ENCODE peak calls at places on chromosomes 3 and 15, in seven cellular contexts. I, P, D, S, V, Z and Y are unnamed samples.

GRCh38 chr3:150331978-150332568 is 76.0 kb upstream of the TSC22D2 start:
- DNase-seq in D (no peak), S (no peak), Z (no peak), V (no peak), I (no peak), P (no peak), Y (no peak)

GRCh38 chr15:77535845-77536244 is 96.9 kb downstream of the LINGO1 start:
- DNase-seq in V (no peak), S (no peak), Z (no peak), D (no peak), P (no peak), I (peak), Y (no peak)

GRCh38 chr15:39581501-39582285 is 814 bp downstream of the THBS1 start:
- DNase-seq in Z (no peak), P (no peak), V (peak), S (peak), D (no peak), I (peak), Y (no peak)

GRCh38 chr15:69000725-69001503 is 13.6 kb upstream of the NOX5 start:
- DNase-seq in V (no peak), Z (no peak), P (no peak), D (no peak), S (no peak), I (no peak), Y (no peak)

GRCh38 chr15:59200560-59200959 is 6.1 kb upstream of the LDHAL6B start:
- DNase-seq in Z (no peak), P (no peak), D (no peak), I (no peak), V (no peak), S (no peak), Y (no peak)

GRCh38 chr3:120471643-120472042 is 20.9 kb upstream of the FSTL1 start:
- DNase-seq in Z (no peak), S (no peak), V (no peak), P (no peak), I (no peak), D (no peak), Y (no peak)

GRCh38 chr15:47516576-47517371 is 200.5 kb upstream of the SEMA6D start:
- DNase-seq in S (no peak), P (no peak), D (no peak), Z (no peak), V (no peak), I (no peak), Y (no peak)

GRCh38 chr3:70726966-70727365 is 414.5 kb upstream of the MDFIC2 start:
- DNase-seq in S (no peak), V (no peak), Z (no peak), I (no peak), D (no peak), P (no peak), Y (no peak)

GRCh38 chr15:94972314-94972713 is 741.0 kb downstream of the MCTP2 start:
- DNase-seq in I (no peak), V (no peak), D (no peak), S (no peak), P (no peak), Z (no peak), Y (no peak)

GRCh38 chr3:51559961-51560360 is 21.4 kb downstream of the RAD54L2 start:
- DNase-seq in D (no peak), Z (no peak), I (no peak), V (no peak), P (no peak), S (no peak), Y (no peak)

GRCh38 chr15:61549727-61550126 is 320.6 kb upstream of the RORA start:
- DNase-seq in V (no peak), I (no peak), D (no peak), S (no peak), P (no peak), Z (no peak), Y (no peak)

GRCh38 chr3:11541321-11542303 is 102.1 kb downstream of the VGLL4 start:
- DNase-seq in P (no peak), Z (no peak), V (no peak), S (no peak), I (no peak), D (no peak), Y (no peak)

GRCh38 chr3:168813261-168813660 is 717.5 kb upstream of the GOLIM4 start:
- DNase-seq in Z (no peak), V (no peak), P (no peak), D (no peak), I (no peak), S (no peak), Y (no peak)

GRCh38 chr3:106862067-106862466 is 515.2 kb upstream of the CCDC54 start:
- DNase-seq in S (no peak), Z (no peak), V (no peak), D (no peak), P (no peak), I (no peak), Y (no peak)

GRCh38 chr3:105518806-105519418 is 152.2 kb downstream of the ALCAM start:
- DNase-seq in Z (no peak), D (peak), P (no peak), V (no peak), I (peak), S (no peak), Y (no peak)

GRCh38 chr3:194870394-194871110 is 184.9 kb downstream of the FAM43A start:
- DNase-seq in S (no peak), P (no peak), I (no peak), Z (no peak), D (no peak), V (no peak), Y (no peak)

GRCh38 chr15:77118787-77119410 is 48.0 kb upstream of the TSPAN3 start:
- DNase-seq in I (no peak), P (no peak), V (no peak), Z (no peak), D (peak), S (no peak), Y (peak)

GRCh38 chr15:65326109-65326508 is 21.6 kb downstream of the RNU5B-1 start:
- DNase-seq in S (no peak), I (peak), Z (no peak), P (no peak), D (no peak), V (peak), Y (no peak)

GRCh38 chr3:81459733-81460132 is 301.7 kb downstream of the GBE1 start:
- DNase-seq in S (no peak), P (no peak), I (no peak), Z (no peak), V (no peak), D (no peak), Y (no peak)

GRCh38 chr3:171699611-171700010 is 110.7 kb downstream of the PLD1 start:
- DNase-seq in Z (no peak), P (no peak), S (no peak), V (no peak), I (no peak), D (no peak), Y (no peak)

GRCh38 chr3:178966299-178967183 is 105.1 kb downstream of the ZMAT3 start:
- DNase-seq in S (no peak), P (no peak), I (no peak), D (no peak), Z (no peak), V (no peak), Y (peak)

GRCh38 chr15:80160570-80161156 is 7.9 kb downstream of the FAH start:
- DNase-seq in S (no peak), D (peak), V (peak), I (no peak), P (no peak), Z (no peak), Y (no peak)

GRCh38 chr15:73575636-73576247 is 57.4 kb downstream of the NPTN start:
- DNase-seq in S (no peak), I (no peak), D (no peak), Z (no peak), V (peak), P (no peak), Y (no peak)

GRCh38 chr15:43465105-43465504 is 27.9 kb downstream of the TP53BP1 start:
- DNase-seq in S (no peak), D (no peak), P (no peak), V (no peak), I (no peak), Z (no peak), Y (no peak)

GRCh38 chr3:187360523-187361060 is 7.6 kb upstream of the RTP4 start:
- DNase-seq in D (no peak), P (no peak), S (no peak), V (no peak), Z (no peak), I (no peak), Y (no peak)

GRCh38 chr3:171407746-171408145 is 52.5 kb downstream of the TNIK start:
- DNase-seq in V (no peak), D (peak), Z (no peak), P (no peak), I (no peak), S (no peak), Y (no peak)

GRCh38 chr15:82750831-82751181 is 41.1 kb upstream of the AP3B2 start:
- DNase-seq in V (no peak), I (no peak), Z (no peak), S (no peak), D (peak), P (no peak), Y (no peak)

GRCh38 chr15:85707519-85708338 is 87.0 kb downstream of the KLHL25 start:
- DNase-seq in P (no peak), V (no peak), S (no peak), D (peak), I (no peak), Z (no peak), Y (no peak)

GRCh38 chr15:90351479-90352108 is 490 bp upstream of the ZNF774 start:
- DNase-seq in V (no peak), Z (no peak), S (no peak), P (no peak), I (peak), D (no peak), Y (no peak)

GRCh38 chr3:180196658-180197057 is 159.9 kb upstream of the PEX5L start:
- DNase-seq in S (no peak), V (no peak), I (no peak), Z (no peak), P (no peak), D (no peak), Y (no peak)

GRCh38 chr3:87855626-87856025 is 203.2 kb downstream of the CGGBP1 start:
- DNase-seq in D (no peak), I (no peak), S (no peak), P (no peak), V (no peak), Z (no peak), Y (no peak)

GRCh38 chr3:44992555-44993470 is 16.8 kb downstream of the EXOSC7 start:
- DNase-seq in V (no peak), D (peak), Z (no peak), I (peak), P (no peak), S (no peak), Y (no peak)

GRCh38 chr3:197591816-197592215 is 36.0 kb upstream of the BDH1 start:
- DNase-seq in V (no peak), I (no peak), S (no peak), P (no peak), D (no peak), Z (no peak), Y (no peak)

GRCh38 chr15:39088186-39088585 is 492.7 kb upstream of the THBS1 start:
- DNase-seq in I (no peak), D (no peak), V (no peak), Z (no peak), P (no peak), S (no peak), Y (no peak)

GRCh38 chr3:195803309-195803908 is 8.3 kb downstream of the MUC4 start:
- DNase-seq in S (no peak), Z (no peak), I (no peak), P (no peak), V (no peak), D (no peak), Y (no peak)

GRCh38 chr3:188286087-188286513 is 132.1 kb downstream of the LPP start:
- DNase-seq in P (no peak), D (no peak), V (peak), S (peak), I (no peak), Z (no peak), Y (no peak)

GRCh38 chr15:77104155-77104554 is 33.2 kb upstream of the TSPAN3 start:
- DNase-seq in V (peak), Z (no peak), P (no peak), D (no peak), I (no peak), S (no peak), Y (no peak)

GRCh38 chr3:13019243-13019701 is 54.0 kb downstream of the IQSEC1 start:
- DNase-seq in D (no peak), P (no peak), I (peak), Z (no peak), V (peak), S (no peak), Y (no peak)

GRCh38 chr15:66459818-66460615 is 37.5 kb downstream of the SNAPC5 start:
- DNase-seq in S (no peak), V (no peak), D (no peak), I (no peak), Z (no peak), P (no peak), Y (no peak)

GRCh38 chr3:126755866-126756265 is 51.8 kb downstream of the CHCHD6 start:
- DNase-seq in S (no peak), Z (no peak), D (no peak), I (no peak), P (no peak), V (no peak), Y (no peak)